ENCODE peak calls at places on chromosomes 3 and 15, in six cellular contexts. S is A549, R is K562, Z is GM12878, G is NB4, D is HepG2. L is an unnamed sample.

GRCh38 chr3:16849795-16850194 is 35.0 kb upstream of the PLCL2 start:
- DNase-seq in S (no peak), R (no peak), Z (no peak), G (peak; percentile 4), D (no peak), L (peak; percentile 81)

GRCh38 chr3:18246336-18247060 is 178.6 kb downstream of the SATB1 start:
- DNase-seq in S (no peak), R (no peak), Z (no peak), G (no peak), D (no peak), L (no peak)

GRCh38 chr15:70209499-70209898 is 111.8 kb upstream of the TLE3 start:
- DNase-seq in S (no peak), R (no peak), Z (no peak), G (no peak), D (no peak), L (no peak)

GRCh38 chr15:70063284-70063991 is 34.3 kb downstream of the TLE3 start:
- DNase-seq in S (no peak), R (no peak), Z (no peak), G (no peak), D (no peak), L (no peak)

GRCh38 chr3:187188931-187189330 is 8.4 kb upstream of the RTP1 start:
- DNase-seq in S (no peak), R (no peak), Z (no peak), G (peak; percentile 14), D (no peak), L (no peak)

GRCh38 chr3:16570113-16570512 is 35.1 kb downstream of the DAZL start:
- DNase-seq in S (no peak), R (no peak), Z (no peak), G (no peak), D (no peak), L (no peak)

GRCh38 chr15:90064931-90065681 is 37.2 kb downstream of the IDH2 start:
- DNase-seq in S (no peak), R (no peak), Z (no peak), G (peak; percentile 77), D (no peak), L (peak; percentile 71)

GRCh38 chr3:79039192-79039591 is 728.6 kb downstream of the ROBO1 start:
- DNase-seq in S (no peak), R (no peak), Z (no peak), G (no peak), D (no peak), L (no peak)

GRCh38 chr15:24971772-24972171 is 17.0 kb downstream of the SNRPN start:
- DNase-seq in S (no peak), R (no peak), Z (no peak), G (no peak), D (no peak), L (no peak)

DNA sequence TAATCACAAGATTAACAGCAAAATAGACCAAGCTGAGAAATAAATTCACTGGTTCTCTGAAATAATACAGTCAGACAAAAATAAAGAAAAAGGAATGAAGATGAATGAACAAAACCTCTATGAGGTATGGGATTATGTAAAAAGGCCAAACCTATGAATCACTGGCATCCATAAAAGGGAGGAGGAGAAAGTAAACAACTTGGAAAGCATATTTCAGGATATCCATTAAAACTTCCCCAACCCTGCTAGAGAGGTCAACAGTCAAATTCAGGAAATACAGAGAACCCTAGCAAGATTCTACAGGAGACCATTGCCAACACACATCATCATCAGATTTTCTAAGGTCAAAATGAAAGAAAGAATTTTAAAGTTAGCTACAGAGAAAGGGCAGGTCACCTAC is 649.7 kb upstream of the CBLB start:
- DNase-seq in S (peak; percentile 67), R (no peak), Z (no peak), G (no peak), D (no peak), L (peak; percentile 52)
- TF ChIP-seq MYC in S (no peak), R (no peak), Z (no peak), G (no peak), D (no peak), L (no peak)

DNA sequence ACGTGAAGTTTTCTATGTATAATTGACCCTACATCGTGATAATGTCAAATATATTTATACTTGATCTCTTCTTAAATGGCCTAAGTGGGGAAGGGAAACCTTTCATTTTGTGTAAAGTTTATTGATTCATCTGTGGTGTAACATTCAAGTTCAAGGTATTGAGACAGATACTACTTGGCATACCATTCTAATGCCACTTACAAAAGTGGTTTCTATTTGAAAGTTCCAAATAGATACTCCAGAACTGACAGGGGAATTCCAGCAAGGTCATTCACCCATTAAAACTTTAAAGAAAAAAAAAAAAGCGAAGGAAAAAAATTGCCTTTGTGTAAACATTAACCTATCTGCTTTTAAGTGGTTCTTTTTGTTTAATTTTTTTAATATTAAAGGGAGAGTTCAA is 45.3 kb upstream of the MAP3K13 start:
- DNase-seq in S (peak; percentile 46), R (no peak), Z (no peak), G (no peak), D (peak; percentile 66), L (no peak)
- TF ChIP-seq MYC in S (no peak), R (no peak), Z (no peak), G (no peak), D (no peak), L (no peak)

GRCh38 chr3:33440328-33440577 is at the start of gene UBP1:
- DNase-seq in S (no peak), R (no peak), Z (no peak), G (no peak), D (no peak), L (no peak)

GRCh38 chr3:33437556-33438283 is 2.5 kb downstream of the UBP1 start:
- DNase-seq in S (peak; percentile 41), R (no peak), Z (no peak), G (peak; percentile 40), D (peak; percentile 25), L (peak; percentile 70)

GRCh38 chr3:33439421-33440327 is 531 bp downstream of the UBP1 start:
- DNase-seq in S (peak; percentile 54), R (peak; percentile 92), Z (no peak), G (peak; percentile 65), D (peak; percentile 21), L (peak; percentile 56)

GRCh38 chr3:33438871-33439270 is 1.3 kb downstream of the UBP1 start:
- DNase-seq in S (no peak), R (no peak), Z (no peak), G (peak; percentile 29), D (no peak), L (no peak)

DNA sequence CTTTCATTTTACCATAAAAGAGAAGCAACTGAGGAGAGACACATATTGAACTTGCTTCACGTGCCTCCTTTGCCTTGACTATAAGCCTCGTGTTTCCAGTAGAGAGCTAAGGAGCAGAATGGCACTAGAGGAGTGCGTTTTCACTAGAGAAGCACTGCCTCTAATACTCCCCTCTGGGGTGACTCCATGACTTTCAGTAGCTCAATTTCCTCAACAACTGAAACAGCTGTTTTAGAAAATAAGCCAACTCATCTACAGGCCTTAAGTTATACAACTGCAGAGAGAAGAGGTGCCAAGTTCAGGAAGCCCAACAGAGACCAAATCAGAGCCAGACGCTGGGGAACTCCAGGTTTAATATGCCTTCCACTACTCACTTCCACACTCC is 1.9 kb downstream of the UBP1 start:
- DNase-seq in S (peak; percentile 9), R (no peak), Z (no peak), G (peak; percentile 52), D (peak; percentile 19), L (peak; percentile 54)
- TF ChIP-seq MYC in S (no peak), R (no peak), Z (no peak), G (no peak), D (no peak), L (no peak)

GRCh38 chr3:132286035-132286434 is 31.2 kb upstream of the ACP3 start:
- DNase-seq in S (no peak), R (no peak), Z (no peak), G (no peak), D (no peak), L (no peak)

GRCh38 chr3:132284006-132284405 is 33.2 kb upstream of the ACP3 start:
- DNase-seq in S (no peak), R (no peak), Z (no peak), G (no peak), D (no peak), L (no peak)

GRCh38 chr3:132285620-132285945 is 31.6 kb upstream of the ACP3 start:
- DNase-seq in S (no peak), R (no peak), Z (no peak), G (no peak), D (no peak), L (no peak)

GRCh38 chr3:132284756-132285619 is 32.2 kb upstream of the ACP3 start:
- DNase-seq in S (no peak), R (no peak), Z (no peak), G (peak; percentile 35), D (peak; percentile 3), L (no peak)

GRCh38 chr3:132283440-132283839 is 33.8 kb upstream of the ACP3 start:
- DNase-seq in S (no peak), R (no peak), Z (no peak), G (peak; percentile 95), D (no peak), L (no peak)
- TF ChIP-seq MYC in S (no peak), R (no peak), Z (no peak), G (peak; percentile 31), D (no peak), L (no peak)

GRCh38 chr3:72549819-72550581 is 298.2 kb downstream of the SHQ1 start:
- DNase-seq in S (no peak), R (no peak), Z (no peak), G (no peak), D (no peak), L (no peak)
- TF ChIP-seq MYC in S (no peak), R (no peak), Z (no peak), G (no peak), D (no peak), L (no peak)

GRCh38 chr3:160616721-160617120 is 51.4 kb upstream of the KPNA4 start:
- DNase-seq in S (no peak), R (no peak), Z (no peak), G (no peak), D (no peak), L (peak; percentile 5)
- TF ChIP-seq MYC in S (no peak), R (no peak), Z (no peak), G (no peak), D (no peak), L (no peak)